ENCODE peak calls at places on chromosome 3, in eight cellular contexts. U is prostate gland, Y is endothelial cell of umbilical vein, L is GM23338, S is SK-N-MC, J is Panc1, Z is HCT116, A is transverse colon. R is an unnamed sample. For H3K36me3, the result is how much of the 10 kb centered on the place peaks cover.

GRCh38 chr3:59128685-59129084 is 78.9 kb upstream of the CFAP20DC start:
- DNase-seq in J (no peak), Y (no peak), S (no peak), U (no peak), A (no peak), Z (no peak), L (peak), R (no peak)

GRCh38 chr3:78221796-78222195 is 1181.9 kb downstream of the ROBO2 start:
- DNase-seq in A (no peak), J (no peak), Z (no peak), Y (no peak), U (no peak), L (no peak), S (no peak), R (no peak)

GRCh38 chr3:122269045-122269444 is 56.0 kb upstream of the CSTA start:
- DNase-seq in L (no peak), U (no peak), A (no peak), Z (no peak), Y (no peak), J (no peak), S (no peak), R (no peak)

GRCh38 chr3:183489455-183490210 is 61.2 kb upstream of the MCF2L2 start:
- DNase-seq in L (no peak), A (no peak), J (no peak), S (peak), Y (no peak), Z (no peak), U (no peak), R (no peak)

GRCh38 chr3:12895391-12896205 is 54.2 kb upstream of the RPL32 start:
- DNase-seq in J (no peak), U (no peak), L (no peak), A (no peak), S (no peak), Y (no peak), Z (no peak), R (no peak)

GRCh38 chr3:182683335-182684257 is 109.7 kb upstream of the ATP11B start:
- DNase-seq in U (peak), L (peak), Z (peak), Y (peak), A (peak), S (peak), J (peak), R (no peak)

GRCh38 chr3:40504636-40505430 is 1.0 kb upstream of the ZNF620 start:
- DNase-seq in U (no peak), A (no peak), L (no peak), Y (peak), J (peak), S (no peak), Z (peak), R (no peak)

GRCh38 chr3:31562525-31562924 is 29.8 kb downstream of the STT3B start:
- DNase-seq in Z (no peak), A (peak), J (no peak), Y (no peak), L (peak), U (no peak), S (no peak), R (no peak)

GRCh38 chr3:12588674-12589054 is 31.8 kb downstream of the MKRN2 start:
- DNase-seq in L (no peak), A (no peak), Z (no peak), J (no peak), Y (no peak), S (no peak), U (no peak), R (no peak)

GRCh38 chr3:169760479-169760878 is 4.4 kb downstream of the TERC start:
- DNase-seq in Z (no peak), A (no peak), L (no peak), J (no peak), S (no peak), Y (no peak), U (no peak), R (no peak)

GRCh38 chr3:184932777-184933176 is 120.8 kb downstream of the VPS8 start:
- DNase-seq in J (no peak), A (no peak), Z (no peak), Y (no peak), U (no peak), S (no peak), L (no peak), R (no peak)

GRCh38 chr3:18556503-18556902 is 131.4 kb upstream of the SATB1 start:
- DNase-seq in Y (no peak), Z (no peak), A (no peak), S (no peak), L (no peak), J (no peak), U (no peak), R (no peak)

GRCh38 chr3:31219131-31219843 is 313.4 kb upstream of the STT3B start:
- DNase-seq in U (no peak), Y (no peak), Z (no peak), S (no peak), A (no peak), L (no peak), J (no peak), R (no peak)

GRCh38 chr3:12336099-12336498 is 47.2 kb downstream of the PPARG start:
- DNase-seq in L (no peak), A (no peak), Z (no peak), Y (no peak), J (no peak), U (no peak), S (no peak), R (no peak)

GRCh38 chr3:99249627-99250026 is 348.1 kb upstream of the DCBLD2 start:
- DNase-seq in J (no peak), A (no peak), U (no peak), S (no peak), Y (no peak), L (no peak), Z (no peak), R (no peak)

GRCh38 chr3:13951184-13951583 is 71.3 kb upstream of the WNT7A start:
- DNase-seq in A (peak), L (no peak), U (no peak), S (no peak), Z (no peak), Y (no peak), J (no peak), R (no peak)

GRCh38 chr3:33826688-33827087 is 28.3 kb downstream of the PDCD6IP start:
- DNase-seq in L (no peak), Z (no peak), J (no peak), S (no peak), Y (no peak), A (no peak), U (no peak), R (no peak)

GRCh38 chr3:100159564-100160153 is 45.4 kb upstream of the FILIP1L start:
- DNase-seq in J (no peak), A (no peak), U (no peak), L (no peak), Z (no peak), Y (peak), S (no peak), R (no peak)

GRCh38 chr3:50447290-50447840 is 56.1 kb downstream of the CACNA2D2 start:
- DNase-seq in Z (no peak), J (no peak), Y (no peak), L (no peak), S (no peak), U (no peak), A (no peak), R (no peak)

GRCh38 chr3:62011667-62012066 is 361.7 kb downstream of the FEZF2 start:
- DNase-seq in S (no peak), L (no peak), J (no peak), A (no peak), U (no peak), Z (no peak), Y (no peak), R (no peak)

GRCh38 chr3:11907667-11908660 is 61.3 kb upstream of the TAMM41 start:
- DNase-seq in L (no peak), Y (no peak), S (no peak), U (no peak), J (no peak), A (no peak), Z (no peak), R (no peak)

GRCh38 chr3:76930712-76931111 is 109.2 kb upstream of the ROBO2 start:
- DNase-seq in Z (no peak), J (no peak), A (no peak), U (no peak), Y (no peak), L (peak), S (no peak), R (no peak)

GRCh38 chr3:169668957-169669681 is 5.6 kb upstream of the MECOM start:
- DNase-seq in L (peak), A (peak), Z (peak), J (no peak), S (no peak), Y (peak), U (peak), R (no peak)

GRCh38 chr3:21273256-21273999 is 477.6 kb downstream of the ZNF385D start:
- DNase-seq in A (no peak), Z (no peak), S (no peak), Y (peak), L (no peak), J (no peak), U (no peak), R (no peak)

GRCh38 chr3:64489361-64490044 is 198.3 kb downstream of the ADAMTS9 start:
- DNase-seq in Y (no peak), U (peak), J (no peak), Z (no peak), A (peak), S (no peak), L (peak), R (no peak)

DNA sequence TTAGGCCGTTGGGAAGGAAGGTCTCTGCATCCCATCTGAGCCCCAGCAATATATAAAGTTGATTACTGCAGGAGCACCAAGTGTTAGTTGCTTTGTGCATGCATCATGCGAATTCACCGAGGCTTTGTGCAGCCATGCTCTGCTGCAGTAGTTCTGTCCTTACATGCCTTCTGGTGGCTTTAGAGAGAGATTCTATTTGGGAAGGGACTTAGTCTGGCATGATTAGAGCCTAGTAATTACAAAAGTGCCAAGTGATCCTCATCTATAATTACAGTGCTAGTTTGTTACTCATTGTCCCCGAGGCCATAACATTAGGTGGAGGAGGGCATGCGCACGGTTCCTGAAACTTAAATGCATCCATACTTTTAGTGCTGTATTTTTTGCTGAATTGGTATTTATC is 353.6 kb downstream of the CNTN4 start:
- DNase-seq in U (no peak), Y (no peak), A (no peak), S (no peak), J (no peak), Z (no peak), L (no peak), R (no peak)
- H3K36me3 ChIP-seq in U (under half), Y (under half), A (under half), S (under half), J (under half), Z (under half), L (under half), R (under half)

GRCh38 chr3:48428088-48428862 is 1.6 kb downstream of the PLXNB1 start:
- DNase-seq in A (peak), Z (no peak), Y (no peak), J (no peak), S (no peak), U (no peak), L (peak), R (no peak)

GRCh38 chr3:48427630-48427962 is 2.3 kb downstream of the PLXNB1 start:
- DNase-seq in Y (no peak), U (no peak), A (peak), S (no peak), J (no peak), L (no peak), Z (no peak), R (no peak)

GRCh38 chr3:48429416-48430358 is at the start of gene PLXNB1:
- DNase-seq in Z (no peak), Y (peak), J (no peak), S (no peak), A (peak), L (peak), U (peak), R (peak)

GRCh38 chr3:48430359-48431101 is 644 bp upstream of the PLXNB1 start:
- DNase-seq in J (no peak), S (no peak), Z (no peak), U (no peak), A (peak), L (no peak), Y (no peak), R (peak)

GRCh38 chr3:48428863-48429415 is 947 bp downstream of the PLXNB1 start:
- DNase-seq in Z (no peak), J (no peak), L (peak), S (no peak), U (peak), A (peak), Y (peak), R (no peak)
- H3K27ac ChIP-seq in Z (peak), J (no peak), L (peak), S (no peak), U (peak), A (peak), Y (peak), R (peak)

GRCh38 chr3:4533489-4534443 is 40.6 kb downstream of the ITPR1 start:
- DNase-seq in Y (peak), A (no peak), J (no peak), S (no peak), L (peak), U (peak), Z (no peak), R (no peak)
- TF ChIP-seq POLR2AphosphoS5 in Y (peak), A (no peak), J (no peak), S (no peak), L (no peak), U (no peak), Z (no peak), R (no peak)

GRCh38 chr3:196003611-196004010 is 78.3 kb downstream of the TFRC start:
- DNase-seq in J (no peak), U (no peak), A (no peak), Z (no peak), Y (no peak), S (no peak), L (no peak), R (no peak)
- H3K36me3 ChIP-seq in J (under half), U (under half), A (under half), Z (under half), Y (under half), S (under half), L (under half), R (under half)

GRCh38 chr3:15108082-15108545 is 9.2 kb upstream of the RBSN start:
- DNase-seq in J (peak), Y (peak), S (no peak), A (peak), Z (peak), U (peak), L (peak), R (peak)

GRCh38 chr3:15113468-15113867 is 14.5 kb upstream of the RBSN start:
- DNase-seq in J (no peak), U (no peak), A (no peak), Z (no peak), Y (no peak), S (no peak), L (peak), R (no peak)

GRCh38 chr3:15110201-15110600 is 11.3 kb upstream of the RBSN start:
- DNase-seq in Z (no peak), U (no peak), A (no peak), S (no peak), L (no peak), J (no peak), Y (no peak), R (no peak)

GRCh38 chr3:15107075-15107947 is 8.4 kb upstream of the RBSN start:
- DNase-seq in A (no peak), U (no peak), S (no peak), Y (no peak), Z (no peak), J (no peak), L (peak), R (no peak)

GRCh38 chr3:15108869-15109268 is 9.9 kb upstream of the RBSN start:
- DNase-seq in A (no peak), L (no peak), Y (no peak), J (no peak), U (no peak), S (no peak), Z (no peak), R (no peak)
- H3K27ac ChIP-seq in A (no peak), L (no peak), Y (no peak), J (no peak), U (no peak), S (no peak), Z (no peak), R (no peak)

R was measured in suprapubic skin.